ENCODE peak calls at places on chromosomes 1 and 21, in seven cellular contexts. Y is T follicular helper cell; A is stimulated activated CD8-positive, alpha-beta memory T cell treated with anti-CD3 and anti-CD28 coated beads, Interleukin-7, amount 100 ng/mL, for 1 hour; D is kidney epithelial cell; T is activated CD4-positive, alpha-beta T cell treated with anti-CD3 and anti-CD28 coated beads for 48 hours; K is Karpas-422; I is heart left ventricle. S is an unnamed sample.

GRCh38 chr1:180954766-180955165 is 42.1 kb downstream of the KIAA1614 start:
- DNase-seq in K (no peak), T (no peak), Y (no peak), A (no peak), I (no peak), D (no peak), S (no peak)

GRCh38 chr1:40898434-40898900 is 36.3 kb upstream of the CITED4 start:
- DNase-seq in D (peak), K (no peak), A (no peak), T (peak), I (no peak), Y (no peak), S (peak)

GRCh38 chr1:26574690-26575349 is 45.3 kb downstream of the RPS6KA1 start:
- DNase-seq in I (peak), Y (no peak), D (no peak), A (no peak), T (no peak), K (no peak), S (no peak)

GRCh38 chr21:16028163-16028562 is 298.4 kb downstream of the USP25 start:
- DNase-seq in A (no peak), I (no peak), T (no peak), K (no peak), D (no peak), Y (no peak), S (no peak)

GRCh38 chr1:232579461-232579860 is 50.5 kb downstream of the SIPA1L2 start:
- DNase-seq in D (no peak), I (no peak), Y (no peak), A (no peak), T (no peak), K (no peak), S (no peak)

GRCh38 chr1:186888367-186888766 is 59.6 kb downstream of the PLA2G4A start:
- DNase-seq in T (no peak), I (no peak), A (no peak), Y (no peak), K (no peak), D (no peak), S (no peak)

GRCh38 chr1:69569983-69570755 is 2.4 kb downstream of the LRRC7 start:
- DNase-seq in D (no peak), A (no peak), K (no peak), T (no peak), I (no peak), Y (no peak), S (no peak)

GRCh38 chr1:54885863-54886723 is 902 bp downstream of the DHCR24 start:
- DNase-seq in I (no peak), D (no peak), A (no peak), Y (no peak), K (peak), T (peak), S (peak)

GRCh38 chr1:32817815-32818786 is 648 bp downstream of the S100PBP start:
- DNase-seq in T (peak), Y (peak), D (no peak), A (no peak), I (peak), K (peak), S (peak)

GRCh38 chr1:177306981-177307380 is 136.2 kb downstream of the BRINP2 start:
- DNase-seq in K (no peak), T (no peak), I (no peak), D (no peak), A (no peak), Y (no peak), S (no peak)

GRCh38 chr1:178942285-178943218 is 71.7 kb upstream of the ANGPTL1 start:
- DNase-seq in I (peak), T (no peak), K (no peak), A (no peak), D (no peak), Y (no peak), S (no peak)

GRCh38 chr1:205787287-205787916 is 12.1 kb upstream of the RAB29 start:
- DNase-seq in Y (no peak), K (no peak), T (no peak), I (no peak), D (no peak), A (no peak), S (no peak)

GRCh38 chr1:45359882-45360513 is 19.8 kb upstream of the MUTYH start:
- DNase-seq in I (peak), A (no peak), K (peak), D (no peak), T (peak), Y (peak), S (peak)

GRCh38 chr1:6268431-6268830 is 7.5 kb upstream of the GPR153 start:
- DNase-seq in T (no peak), I (no peak), Y (no peak), A (no peak), D (no peak), K (no peak), S (no peak)

GRCh38 chr1:27217401-27217800 is 17.0 kb upstream of the WDTC1 start:
- DNase-seq in A (no peak), D (no peak), T (no peak), I (no peak), Y (no peak), K (no peak), S (no peak)